ENCODE peak calls at places on chromosome 12, in five cellular contexts. I is AG09309, H is B cell, P is DND-41, B is heart left ventricle. A is an unnamed sample.

GRCh38 chr12:91630118-91630517 is 447.5 kb upstream of the DCN start:
- DNase-seq in I (no peak), H (no peak), P (no peak), B (no peak), A (no peak)

GRCh38 chr12:105348561-105348960 is 18.1 kb downstream of the C12orf75 start:
- DNase-seq in I (no peak), H (no peak), P (no peak), B (no peak), A (no peak)

GRCh38 chr12:17333287-17333686 is 727.3 kb upstream of the LMO3 start:
- DNase-seq in I (no peak), H (no peak), P (no peak), B (no peak), A (no peak)

GRCh38 chr12:68067762-68068376 is 78.6 kb downstream of the IFNG-AS1 start:
- DNase-seq in I (no peak), H (no peak), P (no peak), B (no peak), A (no peak)

GRCh38 chr12:64733857-64734256 is 25.3 kb downstream of the GNS start:
- DNase-seq in I (no peak), H (no peak), P (no peak), B (peak), A (peak)

GRCh38 chr12:70691018-70691672 is 53.9 kb upstream of the PTPRB start:
- DNase-seq in I (peak), H (no peak), P (no peak), B (no peak), A (no peak)

GRCh38 chr12:124884587-124885438 is 21.1 kb upstream of the SCARB1 start:
- DNase-seq in I (no peak), H (peak), P (no peak), B (no peak), A (peak)

GRCh38 chr12:26971963-26972362 is 33.7 kb downstream of the FGFR1OP2 start:
- DNase-seq in I (no peak), H (peak), P (no peak), B (no peak), A (no peak)

GRCh38 chr12:106106892-106107291 is 31.9 kb downstream of the NUAK1 start:
- DNase-seq in I (no peak), H (no peak), P (no peak), B (no peak), A (peak)

GRCh38 chr12:32211769-32212156 is 105.1 kb downstream of the BICD1 start:
- DNase-seq in I (no peak), H (no peak), P (no peak), B (no peak), A (no peak)

GRCh38 chr12:71004578-71004977 is 84.0 kb upstream of the PTPRR start:
- DNase-seq in I (no peak), H (no peak), P (no peak), B (no peak), A (no peak)

GRCh38 chr12:67649165-67650126 is 901 bp downstream of the DYRK2 start:
- DNase-seq in I (no peak), H (no peak), P (peak), B (peak), A (peak)

GRCh38 chr12:101780599-101780998 is 41.3 kb upstream of the SYCP3 start:
- DNase-seq in I (no peak), H (no peak), P (no peak), B (no peak), A (no peak)

GRCh38 chr12:67354966-67355365 is 85.8 kb downstream of the CAND1 start:
- DNase-seq in I (no peak), H (no peak), P (no peak), B (no peak), A (no peak)

GRCh38 chr12:5439333-5439732 is 7.4 kb downstream of the NTF3 start:
- DNase-seq in I (no peak), H (no peak), P (no peak), B (no peak), A (no peak)
- TF ChIP-seq CTCF in I (peak), H (no peak), P (no peak), B (no peak), A (no peak)

GRCh38 chr12:115468087-115468510 is 784.1 kb upstream of the TBX3 start:
- DNase-seq in I (no peak), H (no peak), P (no peak), B (no peak), A (no peak)
- TF ChIP-seq CTCF in I (no peak), H (no peak), P (no peak), B (peak), A (no peak)

GRCh38 chr12:11624126-11624525 is 25.3 kb upstream of the ETV6 start:
- DNase-seq in I (no peak), H (no peak), P (no peak), B (no peak), A (no peak)

GRCh38 chr12:11622774-11623375 is 26.6 kb upstream of the ETV6 start:
- DNase-seq in I (no peak), H (no peak), P (no peak), B (no peak), A (no peak)

GRCh38 chr12:11623382-11623781 is 26.1 kb upstream of the ETV6 start:
- DNase-seq in I (no peak), H (no peak), P (no peak), B (no peak), A (no peak)

GRCh38 chr12:11621797-11622423 is 27.6 kb upstream of the ETV6 start:
- DNase-seq in I (no peak), H (peak), P (no peak), B (peak), A (no peak)
- TF ChIP-seq CTCF in I (peak), H (peak), P (peak), B (peak), A (no peak)

DNA sequence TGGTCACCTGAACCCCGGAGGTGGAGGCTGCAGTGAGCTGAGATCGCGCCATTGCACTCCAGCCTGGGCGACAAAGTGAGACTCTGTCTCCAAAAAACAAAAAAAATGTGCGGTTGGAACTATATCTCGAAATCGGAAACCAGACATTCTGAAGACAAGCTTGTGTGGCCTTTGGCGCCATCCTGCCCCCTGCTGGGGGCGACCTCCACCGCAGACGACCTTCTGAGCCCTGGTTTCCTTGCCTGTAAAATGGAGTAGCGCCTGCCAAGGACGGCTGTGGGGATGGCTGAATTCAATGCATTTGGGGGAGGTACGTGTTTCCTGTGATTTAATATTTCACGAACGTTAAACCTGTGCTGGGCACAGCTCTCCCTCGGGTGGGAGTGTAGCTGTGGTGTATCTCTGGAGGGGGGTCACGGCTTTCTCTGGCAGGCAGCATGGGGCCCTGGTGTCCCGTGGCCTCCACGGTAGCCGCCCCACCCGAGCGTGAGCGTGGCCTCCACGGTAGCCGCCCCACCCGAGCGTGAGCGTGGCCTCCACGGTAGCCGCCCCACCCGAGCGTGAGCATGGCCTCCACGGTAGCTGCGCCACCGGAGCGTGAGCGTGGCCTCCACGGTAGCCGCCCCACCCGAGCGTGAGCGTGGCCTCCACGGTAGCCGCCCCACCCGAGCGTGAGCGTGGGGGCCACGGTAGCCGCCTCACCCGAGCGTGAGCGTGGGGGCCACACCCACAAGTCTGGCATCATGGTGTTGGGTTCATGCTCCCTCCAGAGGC is 55.3 kb downstream of the LRCOL1 start:
- DNase-seq in I (no peak), H (no peak), P (peak), B (no peak), A (no peak)
- TF ChIP-seq CTCF in I (peak), H (peak), P (peak), B (no peak), A (peak)

DNA sequence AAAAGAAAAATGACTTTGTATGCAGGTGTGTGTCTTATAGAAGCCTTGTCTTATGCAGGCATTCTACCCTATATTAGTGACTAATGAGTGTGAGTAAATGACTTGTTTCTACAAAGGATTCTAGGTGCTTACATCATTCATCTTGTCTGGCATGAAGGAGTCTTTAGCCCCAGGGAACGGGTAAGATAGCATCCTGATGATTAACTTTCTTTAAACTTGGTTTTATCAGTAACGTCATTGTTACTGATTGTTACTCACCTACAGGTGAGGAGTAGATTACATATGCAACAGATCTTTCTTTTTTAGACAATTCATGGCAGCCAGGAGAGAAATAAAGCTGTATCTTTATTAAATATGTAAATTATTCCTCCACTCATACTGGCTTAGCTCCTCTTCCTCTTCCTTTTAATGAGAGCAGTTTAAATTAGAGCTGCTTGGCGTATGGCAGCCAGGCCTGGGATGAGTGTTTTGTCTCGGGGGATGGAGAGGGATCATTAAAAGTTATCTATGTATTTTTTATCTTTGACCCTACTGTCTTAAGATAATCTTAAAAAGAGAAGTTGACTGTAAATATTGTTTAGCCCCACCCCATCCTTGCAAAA is 57.2 kb upstream of the ATP2A2 start:
- DNase-seq in I (no peak), H (no peak), P (no peak), B (no peak), A (no peak)
- TF ChIP-seq CTCF in I (no peak), H (no peak), P (no peak), B (no peak), A (no peak)

A was measured in Calu3.